ENCODE peak calls at places on chromosome 4, in five cellular contexts. One of them, this sample, is unnamed.

GRCh38 chr4:153318696-153319320 is 25.7 kb upstream of the MND1 start:
- DNase-seq in germinal center: peak; percentile 57
- DNase-seq in amygdala: no peak
- DNase-seq in NCI-H2171 treated with DMSO at 0.1 percent for 48 hours: peak; percentile 29
- DNase-seq in HEK293T: peak; percentile 55
- DNase-seq in this sample: no peak

GRCh38 chr4:125739760-125740159 is 425.0 kb downstream of the FAT4 start:
- DNase-seq in germinal center: no peak
- DNase-seq in HEK293T: no peak
- DNase-seq in NCI-H2171 treated with DMSO at 0.1 percent for 48 hours: no peak
- DNase-seq in amygdala: no peak
- DNase-seq in this sample: no peak

GRCh38 chr4:140213736-140214135 is 59.8 kb upstream of the MAML3 start:
- DNase-seq in amygdala: no peak
- DNase-seq in HEK293T: no peak
- DNase-seq in germinal center: no peak
- DNase-seq in NCI-H2171 treated with DMSO at 0.1 percent for 48 hours: no peak
- DNase-seq in this sample: no peak

GRCh38 chr4:12409507-12410190 is 981.0 kb upstream of the HS3ST1 start:
- DNase-seq in NCI-H2171 treated with DMSO at 0.1 percent for 48 hours: no peak
- DNase-seq in HEK293T: no peak
- DNase-seq in amygdala: no peak
- DNase-seq in germinal center: no peak
- DNase-seq in this sample: no peak

GRCh38 chr4:1200425-1201035 is 28.1 kb upstream of the SPON2 start:
- DNase-seq in amygdala: no peak
- DNase-seq in HEK293T: no peak
- DNase-seq in germinal center: no peak
- DNase-seq in NCI-H2171 treated with DMSO at 0.1 percent for 48 hours: no peak
- DNase-seq in this sample: peak; percentile 32

GRCh38 chr4:142353149-142353738 is 492.9 kb downstream of the INPP4B start:
- DNase-seq in NCI-H2171 treated with DMSO at 0.1 percent for 48 hours: peak; percentile 16
- DNase-seq in germinal center: no peak
- DNase-seq in amygdala: no peak
- DNase-seq in HEK293T: peak; percentile 17
- DNase-seq in this sample: no peak

GRCh38 chr4:157447195-157447594 is 226.7 kb downstream of the GRIA2 start:
- DNase-seq in amygdala: no peak
- DNase-seq in germinal center: no peak
- DNase-seq in NCI-H2171 treated with DMSO at 0.1 percent for 48 hours: no peak
- DNase-seq in HEK293T: no peak
- DNase-seq in this sample: no peak

GRCh38 chr4:84503495-84504437 is 4.7 kb upstream of the NKX6-1 start:
- DNase-seq in germinal center: peak; percentile 53
- DNase-seq in NCI-H2171 treated with DMSO at 0.1 percent for 48 hours: peak; percentile 62
- DNase-seq in HEK293T: peak; percentile 70
- DNase-seq in amygdala: no peak
- DNase-seq in this sample: no peak

GRCh38 chr4:121771869-121772268 is 6.9 kb upstream of the SMIM43 start:
- DNase-seq in germinal center: no peak
- DNase-seq in NCI-H2171 treated with DMSO at 0.1 percent for 48 hours: no peak
- DNase-seq in amygdala: no peak
- DNase-seq in HEK293T: no peak
- DNase-seq in this sample: no peak

GRCh38 chr4:38957239-38957815 is 74.9 kb downstream of the TMEM156 start:
- DNase-seq in HEK293T: no peak
- DNase-seq in amygdala: no peak
- DNase-seq in NCI-H2171 treated with DMSO at 0.1 percent for 48 hours: no peak
- DNase-seq in germinal center: no peak
- DNase-seq in this sample: peak; percentile 18

GRCh38 chr4:153022233-153022632 is 86.1 kb downstream of the FHDC1 start:
- DNase-seq in amygdala: no peak
- DNase-seq in HEK293T: no peak
- DNase-seq in NCI-H2171 treated with DMSO at 0.1 percent for 48 hours: peak; percentile 22
- DNase-seq in germinal center: no peak
- DNase-seq in this sample: no peak

GRCh38 chr4:126202226-126202625 is 887.5 kb downstream of the FAT4 start:
- DNase-seq in amygdala: no peak
- DNase-seq in HEK293T: no peak
- DNase-seq in germinal center: no peak
- DNase-seq in NCI-H2171 treated with DMSO at 0.1 percent for 48 hours: no peak
- DNase-seq in this sample: no peak

GRCh38 chr4:57426779-57427395 is 316.7 kb upstream of the IGFBP7 start:
- DNase-seq in amygdala: peak; percentile 5
- DNase-seq in NCI-H2171 treated with DMSO at 0.1 percent for 48 hours: peak; percentile 32
- DNase-seq in HEK293T: peak; percentile 75
- DNase-seq in germinal center: peak; percentile 41
- DNase-seq in this sample: peak; percentile 15